ENCODE peak calls at places on chromosomes 3 and 15, in four cellular contexts. One of them, this sample, is unnamed.

GRCh38 chr15:77042955-77043920 is 27.7 kb downstream of the TSPAN3 start:
- DNase-seq in HepG2: no peak
- DNase-seq in SK-N-SH: no peak
- DNase-seq in K562: no peak
- DNase-seq in this sample: no peak

GRCh38 chr3:16124636-16125035 is 49.8 kb upstream of the GALNT15 start:
- DNase-seq in HepG2: no peak
- DNase-seq in SK-N-SH: no peak
- DNase-seq in K562: no peak
- DNase-seq in this sample: no peak

GRCh38 chr15:50055333-50056278 is 63.4 kb downstream of the ATP8B4 start:
- DNase-seq in HepG2: no peak
- DNase-seq in SK-N-SH: no peak
- DNase-seq in K562: peak
- DNase-seq in this sample: no peak

GRCh38 chr3:49674491-49674983 is 386 bp downstream of the APEH start:
- DNase-seq in HepG2: no peak
- DNase-seq in SK-N-SH: peak
- DNase-seq in K562: no peak
- DNase-seq in this sample: no peak

GRCh38 chr3:37163262-37164020 is 10.9 kb downstream of the LRRFIP2 start:
- DNase-seq in HepG2: no peak
- DNase-seq in SK-N-SH: peak
- DNase-seq in K562: no peak
- DNase-seq in this sample: peak

GRCh38 chr3:181458857-181459256 is 252.9 kb upstream of the SOX2 start:
- DNase-seq in HepG2: no peak
- DNase-seq in SK-N-SH: no peak
- DNase-seq in K562: no peak
- DNase-seq in this sample: no peak

GRCh38 chr3:8882171-8882593 is 81.1 kb downstream of the RAD18 start:
- DNase-seq in HepG2: no peak
- DNase-seq in SK-N-SH: no peak
- DNase-seq in K562: peak
- DNase-seq in this sample: no peak

GRCh38 chr3:11514191-11514770 is 129.4 kb downstream of the VGLL4 start:
- DNase-seq in HepG2: peak
- DNase-seq in SK-N-SH: no peak
- DNase-seq in K562: no peak
- DNase-seq in this sample: no peak

GRCh38 chr15:78007965-78008886 is 69.3 kb downstream of the TBC1D2B start:
- DNase-seq in HepG2: no peak
- DNase-seq in SK-N-SH: no peak
- DNase-seq in K562: no peak
- DNase-seq in this sample: no peak

GRCh38 chr3:100209948-100210776 is 50.6 kb upstream of the TBC1D23 start:
- DNase-seq in HepG2: peak
- DNase-seq in SK-N-SH: no peak
- DNase-seq in K562: no peak
- DNase-seq in this sample: no peak

GRCh38 chr15:83747050-83747717 is 93.3 kb downstream of the ADAMTSL3 start:
- DNase-seq in HepG2: peak
- DNase-seq in SK-N-SH: no peak
- DNase-seq in K562: peak
- DNase-seq in this sample: no peak

GRCh38 chr3:181687190-181687589 is 24.5 kb upstream of the SOX2 start:
- DNase-seq in HepG2: no peak
- DNase-seq in SK-N-SH: no peak
- DNase-seq in K562: no peak
- DNase-seq in this sample: no peak

GRCh38 chr15:71596672-71597071 is 213.7 kb upstream of the NR2E3 start:
- DNase-seq in HepG2: no peak
- DNase-seq in SK-N-SH: no peak
- DNase-seq in K562: no peak
- DNase-seq in this sample: no peak

GRCh38 chr15:68402432-68403160 is 29.4 kb downstream of the ITGA11 start:
- DNase-seq in HepG2: no peak
- DNase-seq in SK-N-SH: no peak
- DNase-seq in K562: no peak
- DNase-seq in this sample: no peak

GRCh38 chr15:77744398-77744797 is 111.7 kb upstream of the LINGO1 start:
- DNase-seq in HepG2: no peak
- DNase-seq in SK-N-SH: no peak
- DNase-seq in K562: no peak
- DNase-seq in this sample: no peak

GRCh38 chr3:16203031-16203430 is 28.6 kb downstream of the GALNT15 start:
- DNase-seq in HepG2: no peak
- DNase-seq in SK-N-SH: no peak
- DNase-seq in K562: no peak
- DNase-seq in this sample: no peak

GRCh38 chr3:2961576-2961975 is 148.6 kb downstream of the IL5RA start:
- DNase-seq in HepG2: no peak
- DNase-seq in SK-N-SH: no peak
- DNase-seq in K562: no peak
- DNase-seq in this sample: no peak

GRCh38 chr15:79973445-79974180 is 2.6 kb upstream of the BCL2A1 start:
- DNase-seq in HepG2: no peak
- DNase-seq in SK-N-SH: no peak
- DNase-seq in K562: no peak
- DNase-seq in this sample: no peak

GRCh38 chr15:63203451-63204090 is 14.2 kb downstream of the RAB8B start:
- DNase-seq in HepG2: no peak
- DNase-seq in SK-N-SH: no peak
- DNase-seq in K562: peak
- DNase-seq in this sample: no peak

GRCh38 chr15:55708720-55709119 is 34.2 kb downstream of the PRTG start:
- DNase-seq in HepG2: peak
- DNase-seq in SK-N-SH: no peak
- DNase-seq in K562: no peak
- DNase-seq in this sample: no peak

GRCh38 chr3:64575211-64575844 is 112.5 kb downstream of the ADAMTS9 start:
- DNase-seq in HepG2: peak
- DNase-seq in SK-N-SH: peak
- DNase-seq in K562: peak
- DNase-seq in this sample: peak

GRCh38 chr15:54594115-54594514 is 602.6 kb downstream of the RSL24D1 start:
- DNase-seq in HepG2: no peak
- DNase-seq in SK-N-SH: peak
- DNase-seq in K562: no peak
- DNase-seq in this sample: peak

GRCh38 chr15:49215768-49216739 is 46.0 kb downstream of the GALK2 start:
- DNase-seq in HepG2: no peak
- DNase-seq in SK-N-SH: no peak
- DNase-seq in K562: no peak
- DNase-seq in this sample: peak

GRCh38 chr15:40754883-40755815 is at the start of gene RMDN3:
- DNase-seq in HepG2: peak
- DNase-seq in SK-N-SH: peak
- DNase-seq in K562: peak
- DNase-seq in this sample: peak

GRCh38 chr3:194481103-194481502 is 5.7 kb downstream of the ATP13A3 start:
- DNase-seq in HepG2: no peak
- DNase-seq in SK-N-SH: no peak
- DNase-seq in K562: no peak
- DNase-seq in this sample: no peak

GRCh38 chr3:13379191-13379830 is 40.8 kb downstream of the NUP210 start:
- DNase-seq in HepG2: no peak
- DNase-seq in SK-N-SH: no peak
- DNase-seq in K562: no peak
- DNase-seq in this sample: no peak

GRCh38 chr3:72487078-72487765 is 361.0 kb downstream of the SHQ1 start:
- DNase-seq in HepG2: peak
- DNase-seq in SK-N-SH: no peak
- DNase-seq in K562: peak
- DNase-seq in this sample: no peak

GRCh38 chr15:99121207-99121606 is 16.3 kb downstream of the SYNM start:
- DNase-seq in HepG2: no peak
- DNase-seq in SK-N-SH: no peak
- DNase-seq in K562: no peak
- DNase-seq in this sample: no peak

GRCh38 chr3:14411988-14412387 is 9.6 kb downstream of the SLC6A6 start:
- DNase-seq in HepG2: no peak
- DNase-seq in SK-N-SH: no peak
- DNase-seq in K562: peak
- DNase-seq in this sample: peak

GRCh38 chr3:135503429-135504083 is 462.0 kb upstream of the PPP2R3A start:
- DNase-seq in HepG2: peak
- DNase-seq in SK-N-SH: peak
- DNase-seq in K562: peak
- DNase-seq in this sample: peak

GRCh38 chr3:13053425-13053824 is 19.8 kb downstream of the IQSEC1 start:
- DNase-seq in HepG2: no peak
- DNase-seq in SK-N-SH: no peak
- DNase-seq in K562: no peak
- DNase-seq in this sample: no peak

GRCh38 chr15:94294556-94294955 is 63.2 kb downstream of the MCTP2 start:
- DNase-seq in HepG2: no peak
- DNase-seq in SK-N-SH: no peak
- DNase-seq in K562: no peak
- DNase-seq in this sample: no peak

GRCh38 chr3:123695731-123696640 is 111.1 kb upstream of the HACD2 start:
- DNase-seq in HepG2: no peak
- DNase-seq in SK-N-SH: no peak
- DNase-seq in K562: no peak
- DNase-seq in this sample: no peak

GRCh38 chr3:138941259-138941885 is 5.6 kb downstream of the FOXL2 start:
- DNase-seq in HepG2: peak
- DNase-seq in SK-N-SH: peak
- DNase-seq in K562: peak
- DNase-seq in this sample: peak

GRCh38 chr15:44314512-44314911 is 26.0 kb downstream of the GOLM2 start:
- DNase-seq in HepG2: no peak
- DNase-seq in SK-N-SH: no peak
- DNase-seq in K562: no peak
- DNase-seq in this sample: no peak

GRCh38 chr3:143092191-143092590 is 27.4 kb upstream of the CHST2 start:
- DNase-seq in HepG2: no peak
- DNase-seq in SK-N-SH: no peak
- DNase-seq in K562: peak
- DNase-seq in this sample: no peak
- TF ChIP-seq FOXJ3 in HepG2: no peak
- TF ChIP-seq FOXJ3 in SK-N-SH: no peak
- TF ChIP-seq FOXJ3 in K562: no peak
- TF ChIP-seq FOXJ3 in this sample: no peak

GRCh38 chr15:58985443-58985842 is 2.0 kb upstream of the RNF111 start:
- DNase-seq in HepG2: peak
- DNase-seq in SK-N-SH: no peak
- DNase-seq in K562: no peak
- DNase-seq in this sample: peak

GRCh38 chr15:58981808-58982475 is 5.5 kb upstream of the RNF111 start:
- DNase-seq in HepG2: no peak
- DNase-seq in SK-N-SH: no peak
- DNase-seq in K562: no peak
- DNase-seq in this sample: no peak

GRCh38 chr15:58980351-58980939 is 7.0 kb upstream of the RNF111 start:
- DNase-seq in HepG2: peak
- DNase-seq in SK-N-SH: peak
- DNase-seq in K562: peak
- DNase-seq in this sample: no peak
- TF ChIP-seq FOXJ3 in HepG2: no peak
- TF ChIP-seq FOXJ3 in SK-N-SH: no peak
- TF ChIP-seq FOXJ3 in K562: no peak
- TF ChIP-seq FOXJ3 in this sample: no peak

GRCh38 chr3:155394240-155394639 is 100.8 kb upstream of the STRIT1 start:
- DNase-seq in HepG2: no peak
- DNase-seq in SK-N-SH: no peak
- DNase-seq in K562: no peak
- DNase-seq in this sample: no peak
- TF ChIP-seq FOXJ3 in HepG2: no peak
- TF ChIP-seq FOXJ3 in SK-N-SH: no peak
- TF ChIP-seq FOXJ3 in K562: no peak
- TF ChIP-seq FOXJ3 in this sample: no peak

GRCh38 chr3:174498638-174499037 is 360.5 kb upstream of the NAALADL2 start:
- DNase-seq in HepG2: no peak
- DNase-seq in SK-N-SH: no peak
- DNase-seq in K562: no peak
- DNase-seq in this sample: no peak
- TF ChIP-seq FOXJ3 in HepG2: no peak
- TF ChIP-seq FOXJ3 in SK-N-SH: no peak
- TF ChIP-seq FOXJ3 in K562: no peak
- TF ChIP-seq FOXJ3 in this sample: no peak

DNA sequence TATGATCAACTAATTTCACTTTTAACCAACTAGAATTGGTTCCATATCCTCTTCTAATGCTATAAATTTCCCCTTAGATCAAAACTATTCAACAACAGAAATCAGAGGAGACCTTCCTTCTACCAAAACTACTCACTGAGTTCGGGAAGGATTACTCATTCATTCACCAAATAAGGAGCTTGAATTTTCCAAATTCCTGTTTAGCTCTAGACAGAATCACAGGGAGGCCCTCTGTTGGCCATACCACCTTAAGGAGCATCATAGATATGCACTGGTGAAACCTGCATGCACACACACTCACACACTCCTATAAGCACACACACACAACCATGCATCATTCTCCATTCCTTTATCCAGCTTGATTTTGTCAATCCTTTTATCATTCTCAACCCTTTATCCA is 49.0 kb downstream of the SUCLG2 start:
- DNase-seq in HepG2: no peak
- DNase-seq in SK-N-SH: no peak
- DNase-seq in K562: no peak
- DNase-seq in this sample: no peak
- TF ChIP-seq FOXJ3 in HepG2: no peak
- TF ChIP-seq FOXJ3 in SK-N-SH: no peak
- TF ChIP-seq FOXJ3 in K562: no peak
- TF ChIP-seq FOXJ3 in this sample: no peak

GRCh38 chr3:51379746-51380330 is 5.3 kb upstream of the MANF start:
- DNase-seq in HepG2: no peak
- DNase-seq in SK-N-SH: no peak
- DNase-seq in K562: no peak
- DNase-seq in this sample: no peak

GRCh38 chr3:51375571-51375970 is 9.5 kb upstream of the MANF start:
- DNase-seq in HepG2: no peak
- DNase-seq in SK-N-SH: no peak
- DNase-seq in K562: no peak
- DNase-seq in this sample: no peak

GRCh38 chr3:51379301-51379700 is 5.8 kb upstream of the MANF start:
- DNase-seq in HepG2: no peak
- DNase-seq in SK-N-SH: no peak
- DNase-seq in K562: no peak
- DNase-seq in this sample: no peak

GRCh38 chr3:51378726-51379125 is 6.4 kb upstream of the MANF start:
- DNase-seq in HepG2: no peak
- DNase-seq in SK-N-SH: no peak
- DNase-seq in K562: no peak
- DNase-seq in this sample: no peak

GRCh38 chr3:51378075-51378474 is 7.0 kb upstream of the MANF start:
- DNase-seq in HepG2: no peak
- DNase-seq in SK-N-SH: no peak
- DNase-seq in K562: no peak
- DNase-seq in this sample: no peak
- TF ChIP-seq FOXJ3 in HepG2: no peak
- TF ChIP-seq FOXJ3 in SK-N-SH: no peak
- TF ChIP-seq FOXJ3 in K562: no peak
- TF ChIP-seq FOXJ3 in this sample: no peak

This sample was measured in WTC11.